ENCODE peak calls at places on chromosomes 1 and 21, in ten cellular contexts. G is gastrocnemius medialis; H is CD8-positive, alpha-beta memory T cell; Q is tibial artery; I is choroid plexus epithelial cell; J is mucosa of descending colon; X is tibial nerve; R is brain microvascular endothelial cell; N is AG04450; F is cardiac fibroblast. S is an unnamed sample.

GRCh38 chr21:35738342-35738961 is 321.9 kb downstream of the SETD4 start:
- DNase-seq in G (no peak), H (no peak), Q (no peak), I (peak), J (no peak), X (no peak), R (peak), N (no peak), F (peak), S (no peak)

GRCh38 chr1:183002797-183003594 is 20.2 kb upstream of the LAMC1 start:
- DNase-seq in G (no peak), H (no peak), Q (no peak), I (peak), J (no peak), X (peak), R (no peak), N (no peak), F (peak), S (no peak)

GRCh38 chr1:119631433-119632102 is 16.5 kb downstream of the ZNF697 start:
- DNase-seq in G (peak), H (no peak), Q (peak), I (peak), J (peak), X (peak), R (peak), N (peak), F (peak), S (peak)

GRCh38 chr1:151478140-151478812 is 19.0 kb upstream of the POGZ start:
- DNase-seq in G (no peak), H (no peak), Q (no peak), I (no peak), J (no peak), X (no peak), R (no peak), N (no peak), F (no peak), S (no peak)

GRCh38 chr1:46804027-46804889 is 5.4 kb downstream of the CYP4B1 start:
- DNase-seq in G (peak), H (no peak), Q (peak), I (no peak), J (no peak), X (peak), R (no peak), N (no peak), F (no peak), S (no peak)

GRCh38 chr1:2523891-2524609 is 2.3 kb downstream of the PANK4 start:
- DNase-seq in G (no peak), H (peak), Q (no peak), I (no peak), J (peak), X (no peak), R (no peak), N (no peak), F (no peak), S (no peak)

GRCh38 chr1:213733708-213734107 is 254.1 kb upstream of the PROX1 start:
- DNase-seq in G (no peak), H (no peak), Q (no peak), I (no peak), J (no peak), X (no peak), R (no peak), N (no peak), F (no peak), S (no peak)

GRCh38 chr1:96416111-96416595 is 305.4 kb upstream of the PTBP2 start:
- DNase-seq in G (peak), H (no peak), Q (peak), I (peak), J (peak), X (peak), R (peak), N (peak), F (peak), S (no peak)

DNA sequence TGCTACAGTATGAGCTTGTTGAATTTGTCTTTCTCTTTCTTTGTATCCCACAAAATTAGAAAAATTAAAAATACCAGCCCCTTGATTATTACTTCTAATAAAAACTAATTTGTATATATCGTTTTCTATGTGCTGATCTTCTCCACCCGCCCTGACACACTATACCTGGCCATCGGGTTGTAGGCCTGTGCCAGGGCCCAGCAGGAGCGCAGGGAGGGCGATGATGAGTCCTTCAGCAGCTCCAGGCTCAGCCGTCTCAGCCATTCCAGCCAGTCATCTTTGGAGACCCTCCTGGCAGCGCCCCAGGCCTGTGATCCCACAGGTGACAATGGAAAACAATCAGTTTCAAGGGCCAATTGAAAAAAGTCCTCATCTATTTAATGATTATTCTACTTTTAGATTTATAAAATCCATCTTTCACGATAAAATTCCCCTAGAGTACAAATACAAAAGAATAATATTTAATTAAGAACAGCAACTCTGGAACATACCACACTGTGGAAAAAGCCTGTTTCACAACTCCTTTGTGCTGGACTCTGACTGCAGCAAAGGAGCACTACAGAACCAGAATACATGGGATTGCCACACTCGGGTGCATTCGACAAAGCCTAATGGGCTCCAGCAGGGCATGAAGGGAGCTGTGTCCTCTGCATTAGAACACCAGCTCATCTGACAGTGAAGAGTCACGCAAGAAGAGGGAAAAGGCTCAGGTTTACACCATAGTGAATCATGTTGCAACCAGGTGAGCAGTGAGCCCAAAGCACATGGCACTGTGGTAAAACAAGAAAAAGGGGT is 15.4 kb downstream of the ANGPTL7 start:
- DNase-seq in G (peak), H (no peak), Q (no peak), I (no peak), J (no peak), X (no peak), R (no peak), N (no peak), F (no peak), S (no peak)
- H3K4me3 ChIP-seq in G (no peak), H (no peak), Q (no peak), I (no peak), J (no peak), X (no peak), R (no peak), N (no peak), F (no peak), S (no peak)

DNA sequence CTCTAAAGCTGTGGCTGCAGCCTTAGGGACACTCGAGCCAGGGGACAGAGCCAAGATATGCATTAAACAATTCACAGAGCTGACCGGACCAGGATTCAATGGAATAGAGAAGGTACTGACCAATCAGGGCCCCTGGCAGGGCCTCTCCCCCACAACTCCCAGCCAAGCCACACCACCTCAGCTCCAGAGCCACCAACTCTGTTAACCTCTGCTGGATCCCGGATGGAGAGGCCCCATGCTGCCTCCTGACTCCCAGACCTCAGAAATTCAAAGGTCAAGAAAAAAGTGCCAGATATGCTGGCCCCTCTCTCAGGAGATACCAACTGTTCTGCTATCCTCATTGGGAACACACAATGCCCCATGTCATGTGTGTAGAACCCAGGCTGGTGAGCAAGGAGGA is 62.1 kb downstream of the CD46 start:
- DNase-seq in G (peak), H (no peak), Q (no peak), I (no peak), J (no peak), X (no peak), R (no peak), N (no peak), F (no peak), S (no peak)
- H3K4me3 ChIP-seq in G (peak), H (no peak), Q (peak), I (no peak), J (no peak), X (no peak), R (no peak), N (no peak), F (no peak), S (peak)

GRCh38 chr1:180954766-180955165 is 42.1 kb downstream of the KIAA1614 start:
- DNase-seq in G (no peak), H (no peak), Q (no peak), I (no peak), J (no peak), X (no peak), R (no peak), N (no peak), F (no peak), S (no peak)
- H3K4me3 ChIP-seq in G (no peak), H (no peak), Q (peak), I (peak), J (no peak), X (peak), R (peak), N (no peak), F (no peak), S (peak)

GRCh38 chr1:145784409-145784808 is 39.5 kb downstream of the RNF115 start:
- DNase-seq in G (no peak), H (no peak), Q (no peak), I (no peak), J (no peak), X (no peak), R (no peak), N (no peak), F (no peak), S (no peak)
- H3K4me3 ChIP-seq in G (peak), H (no peak), Q (peak), I (no peak), J (no peak), X (no peak), R (no peak), N (no peak), F (no peak), S (no peak)

GRCh38 chr1:77579547-77579946 is 102.9 kb downstream of the ZZZ3 start:
- DNase-seq in G (no peak), H (no peak), Q (no peak), I (no peak), J (no peak), X (no peak), R (no peak), N (no peak), F (no peak), S (no peak)

GRCh38 chr1:77584884-77585283 is 97.6 kb downstream of the ZZZ3 start:
- DNase-seq in G (no peak), H (no peak), Q (no peak), I (no peak), J (no peak), X (no peak), R (no peak), N (no peak), F (no peak), S (no peak)

GRCh38 chr1:77583483-77583882 is 99.0 kb downstream of the ZZZ3 start:
- DNase-seq in G (no peak), H (no peak), Q (no peak), I (no peak), J (no peak), X (no peak), R (no peak), N (no peak), F (no peak), S (no peak)

GRCh38 chr1:77585610-77586314 is 96.7 kb downstream of the ZZZ3 start:
- DNase-seq in G (no peak), H (no peak), Q (no peak), I (no peak), J (no peak), X (no peak), R (no peak), N (no peak), F (no peak), S (no peak)

GRCh38 chr1:77582905-77583304 is 99.6 kb downstream of the ZZZ3 start:
- DNase-seq in G (no peak), H (no peak), Q (no peak), I (no peak), J (no peak), X (no peak), R (no peak), N (no peak), F (no peak), S (no peak)
- H3K4me3 ChIP-seq in G (no peak), H (no peak), Q (no peak), I (no peak), J (no peak), X (no peak), R (no peak), N (no peak), F (no peak), S (no peak)

S was measured in dorsolateral prefrontal cortex.